ENCODE peak calls at places on chromosomes 6 and 20, in ten cellular contexts. G is B cell; S is RPMI7951; M is fibroblast of the conjunctiva; R is effector CD8-positive, alpha-beta T cell; D is fibroblast of the aortic adventitia; U is uterus; I is adipocyte; H is cardiac muscle cell; Z is NCI-H2171 treated with DMSO at 0.1 percent for 48 hours. Y is an unnamed sample.

GRCh38 chr6:87791982-87792381 is 89.9 kb upstream of the AKIRIN2 start:
- DNase-seq in H (no peak), I (no peak), M (no peak), R (no peak), G (no peak), D (no peak), S (no peak), U (no peak), Z (peak), Y (no peak)

GRCh38 chr20:4546786-4547185 is 174.9 kb upstream of the PRND start:
- DNase-seq in M (no peak), Z (no peak), H (no peak), D (peak), I (peak), S (peak), U (no peak), G (no peak), R (no peak), Y (no peak)

GRCh38 chr6:39755231-39755630 is 30.0 kb upstream of the KIF6 start:
- DNase-seq in G (no peak), H (no peak), I (no peak), R (no peak), D (peak), S (peak), M (no peak), Z (no peak), U (no peak), Y (no peak)

GRCh38 chr20:22389836-22390542 is 194.4 kb downstream of the FOXA2 start:
- DNase-seq in G (no peak), H (no peak), I (no peak), S (peak), M (no peak), D (peak), U (no peak), R (no peak), Z (no peak), Y (peak)

GRCh38 chr6:95143408-95144180 is 433.7 kb upstream of the MANEA start:
- DNase-seq in H (no peak), I (no peak), G (no peak), D (no peak), S (no peak), R (no peak), Z (peak), U (no peak), M (no peak), Y (no peak)

GRCh38 chr6:166435574-166435973 is 52.8 kb upstream of the MPC1 start:
- DNase-seq in S (no peak), U (no peak), Z (peak), R (no peak), G (no peak), M (no peak), D (no peak), H (no peak), I (no peak), Y (no peak)

GRCh38 chr6:22636450-22636849 is 67.1 kb downstream of the HDGFL1 start:
- DNase-seq in R (no peak), U (no peak), I (no peak), G (no peak), D (no peak), Z (no peak), S (no peak), M (no peak), H (no peak), Y (no peak)

GRCh38 chr6:105179244-105180065 is at the start of gene POPDC3:
- DNase-seq in H (peak), G (peak), M (no peak), I (peak), U (no peak), D (peak), R (no peak), S (peak), Z (peak), Y (no peak)

GRCh38 chr6:43172127-43173007 is 1.3 kb downstream of the SRF start:
- DNase-seq in I (peak), Z (peak), U (peak), S (peak), G (peak), M (no peak), D (peak), H (peak), R (peak), Y (peak)

GRCh38 chr20:11098888-11099287 is 425.1 kb upstream of the JAG1 start:
- DNase-seq in H (no peak), R (no peak), I (no peak), D (no peak), Z (no peak), G (no peak), U (no peak), M (no peak), S (peak), Y (no peak)

GRCh38 chr6:43910638-43911353 is 140.8 kb downstream of the VEGFA start:
- DNase-seq in D (peak), I (peak), H (no peak), R (no peak), M (peak), U (peak), Z (no peak), S (no peak), G (no peak), Y (peak)

GRCh38 chr20:10857362-10858070 is 183.7 kb upstream of the JAG1 start:
- DNase-seq in H (no peak), S (no peak), M (peak), G (no peak), U (peak), Z (no peak), I (peak), R (no peak), D (peak), Y (peak)

GRCh38 chr6:44102527-44102926 is 24.7 kb downstream of the MRPL14 start:
- DNase-seq in Z (no peak), S (no peak), I (no peak), G (no peak), M (no peak), R (no peak), H (no peak), D (no peak), U (no peak), Y (no peak)

GRCh38 chr6:15358579-15359327 is 112.9 kb downstream of the JARID2 start:
- DNase-seq in G (peak), R (no peak), M (no peak), U (no peak), I (no peak), D (no peak), S (peak), H (peak), Z (no peak), Y (no peak)

GRCh38 chr6:9397981-9398559 is 962.7 kb upstream of the SLC35B3 start:
- DNase-seq in U (no peak), Z (peak), S (no peak), R (no peak), M (no peak), G (no peak), I (no peak), D (no peak), H (peak), Y (no peak)